ENCODE peak calls at places on chromosomes 6 and 20, in five cellular contexts. Z is stomach, C is A549, S is suprapubic skin, L is K562. E is an unnamed sample.
A peak's percentile ranks its signal among the peaks of the same experiment; 100 is the strongest.

GRCh38 chr6:4925580-4925979 is 78.3 kb downstream of the RPP40 start:
- DNase-seq in Z (no peak), C (no peak), S (no peak), L (no peak), E (no peak)

GRCh38 chr6:149032599-149033405 is 284.7 kb upstream of the TAB2 start:
- DNase-seq in Z (no peak), C (peak; percentile 59), S (no peak), L (no peak), E (no peak)

GRCh38 chr20:25148181-25148981 is 47.1 kb upstream of the ENTPD6 start:
- DNase-seq in Z (peak; percentile 54), C (no peak), S (peak; percentile 71), L (no peak), E (peak; percentile 48)

GRCh38 chr6:1392813-1393640 is 3.7 kb downstream of the FOXF2 start:
- DNase-seq in Z (peak; percentile 23), C (no peak), S (no peak), L (no peak), E (no peak)

GRCh38 chr6:40472354-40472753 is 114.8 kb downstream of the LRFN2 start:
- DNase-seq in Z (no peak), C (no peak), S (no peak), L (no peak), E (no peak)

GRCh38 chr6:13427838-13428527 is 59.4 kb downstream of the GFOD1 start:
- DNase-seq in Z (peak; percentile 31), C (no peak), S (no peak), L (no peak), E (peak; percentile 59)

GRCh38 chr20:35743693-35744491 is 1.8 kb upstream of the RBM39 start:
- DNase-seq in Z (no peak), C (no peak), S (no peak), L (no peak), E (no peak)

GRCh38 chr20:4332466-4332865 is 317.1 kb upstream of the RNF24 start:
- DNase-seq in Z (no peak), C (no peak), S (no peak), L (no peak), E (no peak)

GRCh38 chr20:37230200-37230599 is 31.4 kb downstream of the GHRH start:
- DNase-seq in Z (no peak), C (no peak), S (no peak), L (no peak), E (no peak)

GRCh38 chr6:123001540-123001939 is 5.5 kb downstream of the CLVS2 start:
- DNase-seq in Z (no peak), C (no peak), S (no peak), L (no peak), E (no peak)

GRCh38 chr6:144302701-144303351 is 17.7 kb downstream of the UTRN start:
- DNase-seq in Z (no peak), C (no peak), S (no peak), L (no peak), E (no peak)

GRCh38 chr6:22124756-22125155 is 172.1 kb downstream of the PRL start:
- DNase-seq in Z (no peak), C (no peak), S (no peak), L (no peak), E (no peak)

GRCh38 chr6:73262701-73263569 is at the start of gene KHDC1:
- DNase-seq in Z (peak; percentile 29), C (peak; percentile 52), S (no peak), L (peak; percentile 65), E (peak; percentile 42)
- TF ChIP-seq CTCF in Z (no peak), C (no peak), S (no peak), L (peak; percentile 3), E (no peak)

GRCh38 chr20:22412977-22413868 is 171.1 kb downstream of the FOXA2 start:
- DNase-seq in Z (no peak), C (no peak), S (no peak), L (no peak), E (no peak)

GRCh38 chr20:22411568-22412450 is 172.6 kb downstream of the FOXA2 start:
- DNase-seq in Z (peak; percentile 51), C (peak; percentile 97), S (no peak), L (peak; percentile 69), E (no peak)

GRCh38 chr20:22418738-22419137 is 165.6 kb downstream of the FOXA2 start:
- DNase-seq in Z (no peak), C (no peak), S (no peak), L (no peak), E (no peak)

GRCh38 chr20:22410556-22411130 is 173.7 kb downstream of the FOXA2 start:
- DNase-seq in Z (no peak), C (no peak), S (no peak), L (no peak), E (no peak)

GRCh38 chr20:22414354-22414753 is 170.0 kb downstream of the FOXA2 start:
- DNase-seq in Z (no peak), C (no peak), S (no peak), L (no peak), E (no peak)
- TF ChIP-seq EP300 in Z (no peak), C (no peak), S (no peak), L (peak; percentile 86), E (no peak)

DNA sequence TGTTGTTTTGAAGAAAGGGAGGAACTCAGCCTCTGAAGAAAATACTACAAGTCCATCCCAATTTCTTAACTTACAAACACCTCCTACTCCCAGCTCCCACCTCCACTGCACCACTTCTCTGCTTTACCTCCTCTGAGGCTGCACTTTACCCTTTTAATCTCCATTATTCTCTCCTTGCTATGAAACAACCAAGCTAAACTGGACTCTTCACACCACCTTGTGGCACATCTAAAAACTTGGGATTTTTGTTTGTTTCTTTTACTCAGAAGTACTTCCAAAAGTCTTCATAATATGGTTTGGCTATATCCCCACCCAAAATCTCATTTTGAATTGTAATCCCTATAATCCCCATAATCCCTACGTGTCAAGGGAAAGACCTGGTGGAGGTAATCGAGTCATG is 142.2 kb downstream of the MOXD1 start:
- DNase-seq in Z (no peak), C (peak; percentile 2), S (no peak), L (no peak), E (no peak)
- TF ChIP-seq CTCF in Z (no peak), C (peak; percentile 27), S (no peak), L (no peak), E (no peak)

DNA sequence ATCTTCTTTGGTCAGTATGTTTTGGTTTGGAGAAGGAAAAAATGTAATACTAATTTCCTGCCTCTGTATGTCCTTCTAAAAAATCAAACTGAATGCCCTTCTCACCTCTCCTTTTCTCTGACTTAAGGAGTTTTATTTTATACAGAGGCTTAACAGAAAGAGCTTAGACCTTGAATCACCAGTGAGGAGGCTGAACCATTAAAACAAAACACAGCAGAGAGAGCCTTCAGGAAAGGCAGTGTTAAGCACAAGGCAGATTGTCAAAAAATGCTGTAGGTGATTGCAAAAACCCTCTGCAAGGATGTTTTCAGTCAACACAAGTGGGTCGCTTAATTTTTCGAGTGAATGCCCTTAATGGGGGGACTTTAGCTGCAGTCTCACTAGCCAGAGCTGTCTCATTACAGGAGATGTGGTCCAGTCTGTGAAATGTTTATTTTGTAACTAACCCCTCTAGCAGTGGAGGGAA is 481.3 kb upstream of the CITED2 start:
- DNase-seq in Z (no peak), C (no peak), S (no peak), L (no peak), E (no peak)
- TF ChIP-seq EP300 in Z (no peak), C (no peak), S (no peak), L (no peak), E (no peak)

DNA sequence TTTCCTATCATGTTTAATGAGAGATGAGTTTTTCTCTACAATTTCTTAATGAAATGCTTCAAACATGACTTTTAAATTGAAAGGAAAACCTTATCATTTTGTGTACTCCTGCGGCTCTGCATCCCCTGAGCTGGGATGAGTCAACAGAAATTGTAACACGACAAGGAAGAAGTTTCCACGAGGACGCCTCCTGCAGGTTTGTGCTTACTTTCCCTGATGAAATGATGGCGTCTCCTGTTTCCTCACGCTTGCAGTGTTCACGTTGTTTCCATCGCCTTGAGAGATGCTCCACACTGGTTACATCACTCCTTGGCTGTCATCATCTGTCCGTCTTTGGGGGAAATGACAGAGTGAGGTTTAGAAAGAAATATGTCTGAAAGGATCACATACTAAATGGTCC is 233.7 kb upstream of the ZFP64 start:
- DNase-seq in Z (no peak), C (no peak), S (peak; percentile 83), L (no peak), E (no peak)
- TF ChIP-seq CTCF in Z (no peak), C (no peak), S (no peak), L (no peak), E (no peak)

GRCh38 chr20:33812673-33813462 is 1.7 kb downstream of the CHMP4B start:
- DNase-seq in Z (no peak), C (peak; percentile 42), S (no peak), L (peak; percentile 33), E (no peak)

GRCh38 chr20:33808388-33808787 is 2.8 kb upstream of the CHMP4B start:
- DNase-seq in Z (no peak), C (no peak), S (no peak), L (no peak), E (no peak)

GRCh38 chr20:33811763-33812672 is 870 bp downstream of the CHMP4B start:
- DNase-seq in Z (peak; percentile 66), C (peak; percentile 77), S (peak; percentile 85), L (peak; percentile 50), E (peak; percentile 67)

GRCh38 chr20:33814238-33814712 is 3.1 kb downstream of the CHMP4B start:
- DNase-seq in Z (no peak), C (no peak), S (no peak), L (no peak), E (peak; percentile 65)

GRCh38 chr20:33810885-33811762 is at the start of gene CHMP4B:
- DNase-seq in Z (peak; percentile 100), C (peak; percentile 98), S (peak; percentile 99), L (peak; percentile 96), E (peak; percentile 99)
- TF ChIP-seq EP300 in Z (no peak), C (no peak), S (no peak), L (peak; percentile 33), E (no peak)

DNA sequence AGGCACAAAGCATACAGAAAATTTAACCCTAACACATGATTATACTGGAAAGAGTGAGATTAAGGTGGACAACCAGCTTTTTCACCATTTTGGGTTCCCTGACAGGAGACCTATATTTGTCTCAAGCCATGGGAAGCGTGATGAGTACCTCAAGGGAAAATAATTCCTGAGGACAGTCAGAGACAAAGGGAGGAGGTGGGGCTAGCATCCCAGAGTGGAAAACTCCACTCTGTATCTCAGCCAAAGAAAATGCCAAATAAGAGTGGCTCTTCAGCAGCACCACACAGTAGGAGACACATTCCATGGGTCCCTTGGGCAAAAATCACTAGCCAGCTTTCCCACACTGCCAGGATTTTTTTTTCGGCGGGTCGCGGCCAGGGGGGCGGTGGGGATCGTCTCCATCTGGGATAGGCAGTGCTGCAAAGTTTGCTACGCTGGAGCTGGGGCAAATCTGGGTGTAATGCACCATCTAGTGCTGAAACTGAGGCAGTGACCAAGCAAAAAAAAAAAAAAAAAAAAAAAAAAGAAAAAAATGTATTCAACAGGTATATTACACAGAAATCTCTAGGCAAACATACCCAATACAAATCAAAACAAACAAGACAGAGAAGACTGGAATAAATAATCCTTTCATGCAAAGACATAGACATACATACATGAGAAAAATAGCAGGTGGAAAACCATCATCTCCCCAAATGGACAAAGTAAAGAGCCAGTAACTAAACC is 77.3 kb upstream of the SLC35F1 start:
- DNase-seq in Z (no peak), C (peak; percentile 9), S (no peak), L (no peak), E (no peak)
- TF ChIP-seq CTCF in Z (no peak), C (peak; percentile 63), S (no peak), L (peak; percentile 39), E (no peak)